ENCODE peak calls at places on chromosomes 5 and 9, in five cellular contexts. One of them, this sample, is unnamed.

GRCh38 chr9:86741311-86742215 is 205.7 kb downstream of the GAS1 start:
- DNase-seq in lower leg skin: no peak
- DNase-seq in amniotic stem cell: peak
- DNase-seq in CD8-positive, alpha-beta memory T cell: no peak
- DNase-seq in uterus: no peak
- DNase-seq in this sample: no peak

GRCh38 chr5:56900858-56901578 is 8.4 kb upstream of the SETD9 start:
- DNase-seq in CD8-positive, alpha-beta memory T cell: peak
- DNase-seq in amniotic stem cell: peak
- DNase-seq in lower leg skin: no peak
- DNase-seq in uterus: peak
- DNase-seq in this sample: no peak

GRCh38 chr9:137461663-137462395 is 2.7 kb upstream of the NSMF start:
- DNase-seq in lower leg skin: peak
- DNase-seq in uterus: peak
- DNase-seq in amniotic stem cell: no peak
- DNase-seq in CD8-positive, alpha-beta memory T cell: peak
- DNase-seq in this sample: no peak

GRCh38 chr9:119500072-119500771 is 131.0 kb upstream of the BRINP1 start:
- DNase-seq in CD8-positive, alpha-beta memory T cell: no peak
- DNase-seq in lower leg skin: no peak
- DNase-seq in uterus: no peak
- DNase-seq in amniotic stem cell: no peak
- DNase-seq in this sample: no peak

GRCh38 chr5:145812877-145813276 is 22.3 kb downstream of the PRELID2 start:
- DNase-seq in CD8-positive, alpha-beta memory T cell: no peak
- DNase-seq in lower leg skin: no peak
- DNase-seq in amniotic stem cell: no peak
- DNase-seq in uterus: no peak
- DNase-seq in this sample: no peak

GRCh38 chr5:160369990-160370712 is at the start of gene C1QTNF2:
- DNase-seq in CD8-positive, alpha-beta memory T cell: no peak
- DNase-seq in lower leg skin: no peak
- DNase-seq in uterus: peak
- DNase-seq in amniotic stem cell: peak
- DNase-seq in this sample: peak

GRCh38 chr9:38130724-38131123 is 61.7 kb upstream of the SHB start:
- DNase-seq in amniotic stem cell: no peak
- DNase-seq in lower leg skin: peak
- DNase-seq in uterus: no peak
- DNase-seq in CD8-positive, alpha-beta memory T cell: no peak
- DNase-seq in this sample: no peak

GRCh38 chr9:135884328-135885035 is 22.9 kb downstream of the CAMSAP1 start:
- DNase-seq in CD8-positive, alpha-beta memory T cell: no peak
- DNase-seq in amniotic stem cell: no peak
- DNase-seq in uterus: no peak
- DNase-seq in lower leg skin: no peak
- DNase-seq in this sample: no peak

GRCh38 chr9:125906144-125906543 is 159.0 kb downstream of the PBX3 start:
- DNase-seq in amniotic stem cell: peak
- DNase-seq in lower leg skin: no peak
- DNase-seq in uterus: no peak
- DNase-seq in CD8-positive, alpha-beta memory T cell: no peak
- DNase-seq in this sample: no peak

GRCh38 chr9:90458485-90458884 is 184.1 kb downstream of the DIRAS2 start:
- DNase-seq in uterus: no peak
- DNase-seq in lower leg skin: no peak
- DNase-seq in CD8-positive, alpha-beta memory T cell: no peak
- DNase-seq in amniotic stem cell: no peak
- DNase-seq in this sample: no peak

GRCh38 chr9:101448680-101449070 is 13.1 kb upstream of the ALDOB start:
- DNase-seq in lower leg skin: no peak
- DNase-seq in amniotic stem cell: no peak
- DNase-seq in CD8-positive, alpha-beta memory T cell: no peak
- DNase-seq in uterus: no peak
- DNase-seq in this sample: no peak

GRCh38 chr9:125942111-125942510 is 194.9 kb downstream of the PBX3 start:
- DNase-seq in amniotic stem cell: no peak
- DNase-seq in lower leg skin: no peak
- DNase-seq in uterus: no peak
- DNase-seq in CD8-positive, alpha-beta memory T cell: no peak
- DNase-seq in this sample: no peak

GRCh38 chr9:129989740-129990139 is 53.2 kb downstream of the FNBP1 start:
- DNase-seq in lower leg skin: no peak
- DNase-seq in uterus: no peak
- DNase-seq in CD8-positive, alpha-beta memory T cell: no peak
- DNase-seq in amniotic stem cell: no peak
- DNase-seq in this sample: no peak

GRCh38 chr5:43573058-43573457 is 16.2 kb upstream of the PAIP1 start:
- DNase-seq in lower leg skin: no peak
- DNase-seq in CD8-positive, alpha-beta memory T cell: no peak
- DNase-seq in uterus: no peak
- DNase-seq in amniotic stem cell: no peak
- DNase-seq in this sample: no peak

GRCh38 chr5:124467745-124468144 is 278.7 kb downstream of the ZNF608 start:
- DNase-seq in amniotic stem cell: no peak
- DNase-seq in uterus: no peak
- DNase-seq in CD8-positive, alpha-beta memory T cell: no peak
- DNase-seq in lower leg skin: no peak
- DNase-seq in this sample: no peak

GRCh38 chr5:97986069-97986468 is 787.4 kb upstream of the RGMB start:
- DNase-seq in CD8-positive, alpha-beta memory T cell: no peak
- DNase-seq in lower leg skin: no peak
- DNase-seq in uterus: no peak
- DNase-seq in amniotic stem cell: no peak
- DNase-seq in this sample: no peak

GRCh38 chr9:1294641-1295040 is 244.5 kb downstream of the DMRT2 start:
- DNase-seq in CD8-positive, alpha-beta memory T cell: no peak
- DNase-seq in lower leg skin: no peak
- DNase-seq in uterus: no peak
- DNase-seq in amniotic stem cell: no peak
- DNase-seq in this sample: no peak

GRCh38 chr5:124507688-124508087 is 238.8 kb downstream of the ZNF608 start:
- DNase-seq in lower leg skin: no peak
- DNase-seq in uterus: no peak
- DNase-seq in CD8-positive, alpha-beta memory T cell: no peak
- DNase-seq in amniotic stem cell: no peak
- DNase-seq in this sample: no peak

GRCh38 chr5:137737349-137738256 is 1.7 kb upstream of the KLHL3 start:
- DNase-seq in CD8-positive, alpha-beta memory T cell: peak
- DNase-seq in amniotic stem cell: no peak
- DNase-seq in uterus: peak
- DNase-seq in lower leg skin: no peak
- DNase-seq in this sample: no peak

GRCh38 chr9:72371151-72371550 is 6.1 kb upstream of the ZFAND5 start:
- DNase-seq in CD8-positive, alpha-beta memory T cell: no peak
- DNase-seq in amniotic stem cell: no peak
- DNase-seq in uterus: no peak
- DNase-seq in lower leg skin: no peak
- DNase-seq in this sample: no peak

GRCh38 chr9:9337129-9337528 is 1275.7 kb downstream of the PTPRD start:
- DNase-seq in CD8-positive, alpha-beta memory T cell: no peak
- DNase-seq in uterus: no peak
- DNase-seq in amniotic stem cell: no peak
- DNase-seq in lower leg skin: no peak
- DNase-seq in this sample: no peak

GRCh38 chr5:84382363-84383295 is 2.1 kb downstream of the EDIL3 start:
- DNase-seq in CD8-positive, alpha-beta memory T cell: no peak
- DNase-seq in uterus: peak
- DNase-seq in amniotic stem cell: no peak
- DNase-seq in lower leg skin: peak
- DNase-seq in this sample: peak

This sample was measured in T1000.